ENCODE peak calls at places on chromosome 1, in five cellular contexts. Z, T, Y, H and V are unnamed samples.

GRCh38 chr1:209433649-209434031 is 149.9 kb upstream of the CAMK1G start:
- DNase-seq in Z (no peak), T (no peak), Y (no peak), H (no peak), V (no peak)

GRCh38 chr1:190067592-190067991 is 410.1 kb downstream of the BRINP3 start:
- DNase-seq in Z (no peak), T (no peak), Y (no peak), H (no peak), V (no peak)

GRCh38 chr1:228013322-228014234 is 6.8 kb downstream of the WNT3A start:
- DNase-seq in Z (no peak), T (peak; percentile 44), Y (no peak), H (peak; percentile 6), V (peak; percentile 86)

GRCh38 chr1:62175568-62176179 is 19.0 kb upstream of the L1TD1 start:
- DNase-seq in Z (no peak), T (no peak), Y (peak; percentile 62), H (peak; percentile 64), V (no peak)

GRCh38 chr1:202624781-202625108 is 85.5 kb downstream of the SYT2 start:
- DNase-seq in Z (no peak), T (no peak), Y (no peak), H (no peak), V (no peak)

GRCh38 chr1:35717911-35718476 is 690 bp downstream of the C1orf216 start:
- DNase-seq in Z (peak; percentile 72), T (no peak), Y (no peak), H (no peak), V (no peak)

GRCh38 chr1:27418786-27419185 is 26.4 kb downstream of the GPR3 start:
- DNase-seq in Z (no peak), T (no peak), Y (no peak), H (no peak), V (no peak)

GRCh38 chr1:4564083-4564482 is 90.3 kb upstream of the AJAP1 start:
- DNase-seq in Z (no peak), T (no peak), Y (no peak), H (no peak), V (no peak)

GRCh38 chr1:211959221-211959620 is 76.1 kb downstream of the INTS7 start:
- DNase-seq in Z (no peak), T (no peak), Y (no peak), H (no peak), V (no peak)

GRCh38 chr1:116987256-116987555 is 14.4 kb upstream of the CD101 start:
- DNase-seq in Z (peak; percentile 47), T (peak; percentile 83), Y (no peak), H (no peak), V (no peak)

GRCh38 chr1:230323686-230324085 is 102.4 kb downstream of the PGBD5 start:
- DNase-seq in Z (no peak), T (no peak), Y (no peak), H (no peak), V (no peak)

GRCh38 chr1:119987689-119988088 is 81.8 kb downstream of the NOTCH2 start:
- DNase-seq in Z (no peak), T (no peak), Y (no peak), H (no peak), V (no peak)

GRCh38 chr1:29762635-29763034 is 526.3 kb downstream of the PTPRU start:
- DNase-seq in Z (no peak), T (no peak), Y (no peak), H (no peak), V (no peak)

GRCh38 chr1:20160034-20160433 is 20.9 kb downstream of the PLA2G2F start:
- DNase-seq in Z (no peak), T (no peak), Y (no peak), H (no peak), V (no peak)